ENCODE peak calls at places on chromosomes 13 and 19, in four cellular contexts. One of them, this sample, is unnamed. For H3K4me1, the result is how much of the 10 kb centered on the place peaks cover.

GRCh38 chr13:30898721-30899188 is 7.3 kb upstream of the MEDAG start:
- DNase-seq in fibroblast of lung: peak
- DNase-seq in uterus: no peak
- DNase-seq in pancreas: no peak
- DNase-seq in this sample: no peak

GRCh38 chr19:44685877-44686276 is 13.1 kb upstream of the CEACAM16 start:
- DNase-seq in fibroblast of lung: peak
- DNase-seq in uterus: no peak
- DNase-seq in pancreas: no peak
- DNase-seq in this sample: no peak

GRCh38 chr19:8302357-8302691 is 5.8 kb downstream of the CD320 start:
- DNase-seq in fibroblast of lung: no peak
- DNase-seq in uterus: peak
- DNase-seq in pancreas: peak
- DNase-seq in this sample: peak

GRCh38 chr19:14871619-14872230 is 14.2 kb downstream of the OR7A17 start:
- DNase-seq in fibroblast of lung: no peak
- DNase-seq in uterus: no peak
- DNase-seq in pancreas: no peak
- DNase-seq in this sample: no peak

GRCh38 chr13:110330491-110331001 is 23.5 kb downstream of the COL4A2 start:
- DNase-seq in fibroblast of lung: peak
- DNase-seq in uterus: no peak
- DNase-seq in pancreas: no peak
- DNase-seq in this sample: no peak

GRCh38 chr13:45299194-45299593 is 41.8 kb downstream of the TPT1 start:
- DNase-seq in fibroblast of lung: peak
- DNase-seq in uterus: no peak
- DNase-seq in pancreas: no peak
- DNase-seq in this sample: no peak

GRCh38 chr19:41302624-41303351 is 7.2 kb upstream of the CCDC97 start:
- DNase-seq in fibroblast of lung: no peak
- DNase-seq in uterus: no peak
- DNase-seq in pancreas: no peak
- DNase-seq in this sample: no peak

GRCh38 chr19:7832781-7833180 is 2.8 kb downstream of the EVI5L start:
- DNase-seq in fibroblast of lung: no peak
- DNase-seq in uterus: no peak
- DNase-seq in pancreas: no peak
- DNase-seq in this sample: no peak

GRCh38 chr19:29843180-29844051 is 31.6 kb downstream of the CCNE1 start:
- DNase-seq in fibroblast of lung: no peak
- DNase-seq in uterus: peak
- DNase-seq in pancreas: peak
- DNase-seq in this sample: peak

GRCh38 chr13:47213057-47213456 is 316.2 kb upstream of the HTR2A start:
- DNase-seq in fibroblast of lung: peak
- DNase-seq in uterus: no peak
- DNase-seq in pancreas: no peak
- DNase-seq in this sample: no peak

GRCh38 chr13:23987331-23987730 is 90.0 kb upstream of the C1QTNF9B start:
- DNase-seq in fibroblast of lung: peak
- DNase-seq in uterus: no peak
- DNase-seq in pancreas: no peak
- DNase-seq in this sample: no peak

GRCh38 chr19:35539314-35539713 is 6.1 kb downstream of the GAPDHS start:
- DNase-seq in fibroblast of lung: no peak
- DNase-seq in uterus: no peak
- DNase-seq in pancreas: no peak
- DNase-seq in this sample: no peak

GRCh38 chr13:61010358-61010757 is 405.3 kb downstream of the PCDH20 start:
- DNase-seq in fibroblast of lung: no peak
- DNase-seq in uterus: no peak
- DNase-seq in pancreas: no peak
- DNase-seq in this sample: no peak

GRCh38 chr19:6481541-6482342 is at the start of gene DENND1C:
- DNase-seq in fibroblast of lung: no peak
- DNase-seq in uterus: no peak
- DNase-seq in pancreas: no peak
- DNase-seq in this sample: no peak

GRCh38 chr13:27403252-27403678 is 21.2 kb upstream of the GTF3A start:
- DNase-seq in fibroblast of lung: peak
- DNase-seq in uterus: no peak
- DNase-seq in pancreas: no peak
- DNase-seq in this sample: no peak

GRCh38 chr19:46068345-46069258 is 27.8 kb upstream of the IGFL4 start:
- DNase-seq in fibroblast of lung: peak
- DNase-seq in uterus: no peak
- DNase-seq in pancreas: no peak
- DNase-seq in this sample: peak

GRCh38 chr19:7808108-7808507 is 21.9 kb upstream of the EVI5L start:
- DNase-seq in fibroblast of lung: no peak
- DNase-seq in uterus: no peak
- DNase-seq in pancreas: no peak
- DNase-seq in this sample: no peak

GRCh38 chr19:16801599-16801998 is 27.6 kb upstream of the SIN3B start:
- DNase-seq in fibroblast of lung: peak
- DNase-seq in uterus: no peak
- DNase-seq in pancreas: no peak
- DNase-seq in this sample: no peak

GRCh38 chr13:35179494-35179893 is 237.4 kb downstream of the NBEA start:
- DNase-seq in fibroblast of lung: peak
- DNase-seq in uterus: no peak
- DNase-seq in pancreas: no peak
- DNase-seq in this sample: no peak

GRCh38 chr13:104385409-104385808 is 1319.2 kb upstream of the SLC10A2 start:
- DNase-seq in fibroblast of lung: peak
- DNase-seq in uterus: no peak
- DNase-seq in pancreas: no peak
- DNase-seq in this sample: no peak

GRCh38 chr13:40572961-40573360 is 93.5 kb downstream of the FOXO1 start:
- DNase-seq in fibroblast of lung: no peak
- DNase-seq in uterus: no peak
- DNase-seq in pancreas: no peak
- DNase-seq in this sample: no peak

GRCh38 chr13:31930490-31930889 is 101.1 kb upstream of the FRY start:
- DNase-seq in fibroblast of lung: no peak
- DNase-seq in uterus: no peak
- DNase-seq in pancreas: no peak
- DNase-seq in this sample: no peak

DNA sequence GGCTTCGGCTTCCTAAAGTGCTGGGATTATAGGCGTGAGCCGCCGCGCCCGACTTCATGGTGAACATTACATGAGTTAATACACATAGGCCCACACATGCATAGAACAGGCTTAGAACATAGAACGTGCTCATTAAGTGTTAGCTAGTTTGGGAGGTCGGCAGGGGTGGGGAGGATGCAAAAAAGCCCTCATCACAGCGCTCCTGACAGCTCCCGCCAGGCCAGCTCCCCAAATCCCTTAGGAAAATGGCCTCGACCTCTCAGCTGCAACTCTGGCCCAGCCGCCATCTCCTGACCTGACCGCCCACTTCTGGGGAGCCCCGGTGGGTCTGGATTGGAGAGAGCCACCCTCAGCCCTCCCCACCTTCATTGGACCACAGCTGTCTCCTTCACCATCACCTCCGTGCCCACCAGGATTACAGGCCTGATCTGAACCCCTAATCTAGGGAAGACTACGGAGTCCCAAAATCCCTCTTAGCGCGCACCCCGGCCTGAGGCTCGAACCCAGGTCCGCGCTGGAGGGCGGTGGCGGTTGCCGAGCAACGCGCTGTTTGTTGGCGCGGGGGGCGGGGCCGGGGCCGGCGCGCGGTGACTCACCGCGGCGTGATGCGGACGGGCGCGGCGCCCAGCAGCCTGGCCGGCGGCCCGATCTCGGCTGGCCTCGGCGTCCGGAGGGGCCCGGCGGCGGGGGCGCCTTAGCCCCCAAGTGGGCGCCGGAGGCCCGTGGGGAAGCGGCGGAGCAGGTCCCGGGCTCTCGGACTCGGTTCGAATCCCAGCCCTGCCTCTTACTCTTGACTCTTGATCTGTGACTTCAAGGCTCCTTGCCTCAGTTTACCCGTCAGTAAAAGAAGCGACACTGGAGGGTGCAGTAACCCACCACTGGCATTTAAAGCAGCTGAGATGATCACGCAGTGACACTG is 26.7 kb upstream of the NANOS3 start:
- DNase-seq in fibroblast of lung: peak
- DNase-seq in uterus: peak
- DNase-seq in pancreas: peak
- DNase-seq in this sample: peak
- H3K4me1 ChIP-seq in fibroblast of lung: under half
- H3K4me1 ChIP-seq in uterus: under half
- H3K4me1 ChIP-seq in pancreas: under half
- H3K4me1 ChIP-seq in this sample: under half

DNA sequence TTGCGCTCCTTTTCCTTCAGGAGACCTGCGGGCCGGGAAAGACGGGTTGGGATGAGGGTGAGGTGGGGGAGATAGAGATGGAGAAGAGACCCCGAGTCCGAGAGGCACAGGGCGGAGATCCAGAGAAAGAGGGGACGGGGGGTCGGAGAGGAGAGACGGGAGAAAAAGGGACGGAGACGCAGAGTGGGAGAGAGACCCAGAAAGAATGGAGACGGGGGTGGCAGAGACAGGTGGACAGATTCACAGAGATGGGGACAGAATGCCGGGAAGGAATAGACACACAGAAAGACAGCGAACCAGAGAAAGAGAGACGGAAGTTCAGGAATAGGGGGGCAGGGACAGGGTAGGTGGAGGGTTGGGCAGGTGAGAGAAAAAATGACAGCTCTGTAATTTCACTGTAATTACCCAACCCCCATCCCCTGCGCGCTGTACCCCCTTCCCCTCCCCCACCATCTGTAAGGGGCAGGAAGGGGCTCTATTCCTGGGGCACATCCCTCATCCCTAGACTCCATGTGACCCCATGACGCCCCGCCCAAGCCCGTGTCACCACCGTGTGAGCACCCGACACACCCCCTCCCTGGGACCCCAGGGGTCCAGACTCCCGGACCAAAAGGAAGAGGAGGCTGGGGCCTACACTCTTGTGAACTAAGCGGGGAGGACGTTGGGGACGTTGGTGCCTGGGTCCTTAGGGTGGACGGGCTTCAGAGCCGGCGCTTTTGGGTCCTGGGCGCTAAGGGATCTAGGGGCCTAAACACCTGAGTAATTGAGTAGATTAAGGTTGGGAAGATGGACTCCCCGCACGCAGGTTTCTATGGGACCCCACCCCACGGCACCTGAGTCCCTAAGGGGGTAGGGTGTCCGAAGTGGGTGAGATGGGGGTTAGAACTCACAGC is 967 bp downstream of the DBP start:
- DNase-seq in fibroblast of lung: no peak
- DNase-seq in uterus: peak
- DNase-seq in pancreas: peak
- DNase-seq in this sample: peak
- H3K4me1 ChIP-seq in fibroblast of lung: under half
- H3K4me1 ChIP-seq in uterus: under half
- H3K4me1 ChIP-seq in pancreas: under half
- H3K4me1 ChIP-seq in this sample: under half

DNA sequence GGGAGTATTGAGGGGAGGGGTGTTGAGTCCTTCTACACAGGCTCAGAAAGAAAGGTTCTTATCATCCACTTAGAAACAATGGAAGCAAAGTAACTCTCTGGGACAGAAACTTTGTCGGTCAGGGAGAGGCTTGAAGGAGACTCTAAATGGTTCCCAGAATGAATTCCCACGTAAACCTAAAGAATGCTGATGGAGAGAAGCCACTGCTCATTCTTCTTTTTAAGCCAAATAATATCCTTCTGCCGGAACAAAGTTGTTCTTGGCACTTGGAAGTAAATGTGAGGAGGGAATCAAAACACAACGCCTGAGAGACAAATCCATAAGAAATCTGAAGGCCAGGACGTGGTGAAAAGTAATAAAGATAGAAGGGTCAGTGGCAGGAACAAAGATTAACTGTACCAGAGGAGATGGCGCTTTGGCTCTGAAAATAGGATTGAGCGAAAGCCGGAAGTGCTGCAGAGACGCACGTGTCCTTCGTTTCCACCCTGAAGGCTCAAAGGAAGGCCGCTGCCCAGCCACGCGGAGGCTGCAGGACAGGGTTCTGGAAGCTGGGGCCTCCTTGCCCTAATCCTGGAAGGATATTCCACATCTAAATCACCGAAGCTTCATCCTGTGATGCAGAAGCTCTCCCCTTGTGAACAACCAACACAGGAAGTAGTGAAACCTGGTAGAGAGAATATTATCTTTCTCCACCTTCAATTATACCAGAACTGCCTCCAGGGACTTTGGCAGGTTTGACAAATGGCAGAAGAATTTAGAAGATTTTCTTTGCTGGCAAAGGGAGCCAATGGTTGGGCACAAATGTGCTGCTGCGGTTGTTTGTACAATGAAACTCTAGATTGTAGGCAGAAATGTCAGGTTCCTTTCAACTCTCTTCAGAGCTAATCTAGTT is 214.6 kb upstream of the SERP2 start:
- DNase-seq in fibroblast of lung: peak
- DNase-seq in uterus: no peak
- DNase-seq in pancreas: no peak
- DNase-seq in this sample: no peak
- H3K4me1 ChIP-seq in fibroblast of lung: under half
- H3K4me1 ChIP-seq in uterus: under half
- H3K4me1 ChIP-seq in pancreas: under half
- H3K4me1 ChIP-seq in this sample: under half

GRCh38 chr13:97434417-97435296 is 688 bp downstream of the RAP2A start:
- DNase-seq in fibroblast of lung: peak
- DNase-seq in uterus: peak
- DNase-seq in pancreas: peak
- DNase-seq in this sample: peak

GRCh38 chr13:97433727-97434416 is at the start of gene RAP2A:
- DNase-seq in fibroblast of lung: peak
- DNase-seq in uterus: peak
- DNase-seq in pancreas: peak
- DNase-seq in this sample: peak

GRCh38 chr13:97435297-97435682 is 1.3 kb downstream of the RAP2A start:
- DNase-seq in fibroblast of lung: no peak
- DNase-seq in uterus: no peak
- DNase-seq in pancreas: no peak
- DNase-seq in this sample: no peak

GRCh38 chr13:97436845-97437244 is 2.9 kb downstream of the RAP2A start:
- DNase-seq in fibroblast of lung: no peak
- DNase-seq in uterus: no peak
- DNase-seq in pancreas: no peak
- DNase-seq in this sample: no peak

DNA sequence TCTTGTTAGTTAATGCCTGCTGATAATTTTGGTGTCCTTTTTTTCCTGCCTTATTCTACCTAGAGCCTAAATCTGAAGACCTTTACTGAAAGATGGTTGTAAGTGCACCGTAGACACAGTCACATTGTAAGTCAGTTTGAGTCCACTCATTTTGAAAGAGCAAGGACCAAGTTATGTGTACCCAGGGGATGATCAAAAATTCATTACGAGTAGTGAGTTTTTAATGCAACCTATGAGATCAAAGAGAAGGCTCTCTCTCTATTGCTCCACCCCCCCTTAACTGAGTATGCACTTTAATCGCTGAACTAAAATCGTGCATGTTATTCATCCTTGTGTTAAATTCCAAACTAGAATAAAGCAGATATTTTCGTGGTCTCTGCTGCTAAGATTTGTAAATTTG is 1.8 kb downstream of the RAP2A start:
- DNase-seq in fibroblast of lung: peak
- DNase-seq in uterus: no peak
- DNase-seq in pancreas: no peak
- DNase-seq in this sample: no peak
- H3K4me1 ChIP-seq in fibroblast of lung: under half
- H3K4me1 ChIP-seq in uterus: under half
- H3K4me1 ChIP-seq in pancreas: under half
- H3K4me1 ChIP-seq in this sample: under half

GRCh38 chr19:1213391-1214286 is 8.1 kb downstream of the STK11 start:
- DNase-seq in fibroblast of lung: peak
- DNase-seq in uterus: peak
- DNase-seq in pancreas: no peak
- DNase-seq in this sample: peak
- H3K4me1 ChIP-seq in fibroblast of lung: under half
- H3K4me1 ChIP-seq in uterus: under half
- H3K4me1 ChIP-seq in pancreas: under half
- H3K4me1 ChIP-seq in this sample: under half